ENCODE peak calls at places on chromosomes 11 and 22, in six cellular contexts. J is uterus, A is sigmoid colon, C is K562, N is GM12891, B is ovary. U is an unnamed sample.
A peak's percentile ranks its signal among the peaks of the same experiment; 100 is the strongest.

GRCh38 chr22:35838849-35839646 is 121.4 kb downstream of the APOL5 start:
- DNase-seq in B (peak; percentile 37), N (no peak), A (peak; percentile 84), J (peak; percentile 56), C (no peak), U (no peak)

GRCh38 chr22:31155425-31155824 is 4.6 kb upstream of the RNF185 start:
- DNase-seq in N (no peak), C (no peak), B (no peak), A (no peak), J (no peak), U (no peak)

GRCh38 chr11:12587333-12587997 is 86.8 kb upstream of the TEAD1 start:
- DNase-seq in J (no peak), B (no peak), C (no peak), A (no peak), N (no peak), U (no peak)

GRCh38 chr11:26626346-26626745 is 54.3 kb upstream of the MUC15 start:
- DNase-seq in J (no peak), A (no peak), C (no peak), N (no peak), B (no peak), U (no peak)

GRCh38 chr22:49208768-49209252 is 618.9 kb downstream of the BRD1 start:
- DNase-seq in B (no peak), J (peak; percentile 2), N (no peak), A (peak; percentile 20), C (peak; percentile 18), U (no peak)

GRCh38 chr11:85746640-85747039 is 60.6 kb upstream of the CCDC89 start:
- DNase-seq in A (no peak), B (no peak), C (no peak), N (no peak), J (no peak), U (no peak)

GRCh38 chr11:36156486-36157150 is 132.6 kb downstream of the COMMD9 start:
- DNase-seq in B (peak; percentile 35), C (no peak), N (no peak), A (no peak), J (peak; percentile 33), U (no peak)

GRCh38 chr11:113675003-113675471 is 31.1 kb downstream of the TMPRSS5 start:
- DNase-seq in N (no peak), B (no peak), A (no peak), J (no peak), C (no peak), U (no peak)

GRCh38 chr11:73323464-73323863 is 15.4 kb downstream of the ARHGEF17 start:
- DNase-seq in A (peak; percentile 94), N (no peak), B (peak; percentile 93), C (no peak), J (peak; percentile 96), U (no peak)

GRCh38 chr11:66951927-66952337 is 6.3 kb downstream of the PC start:
- DNase-seq in C (no peak), J (no peak), B (no peak), A (no peak), N (no peak), U (no peak)

GRCh38 chr11:78961938-78962701 is 387.5 kb upstream of the NARS2 start:
- DNase-seq in N (peak; percentile 22), J (no peak), C (peak; percentile 43), B (no peak), A (no peak), U (no peak)

GRCh38 chr22:22999473-22999872 is 70.8 kb upstream of the GNAZ start:
- DNase-seq in C (no peak), B (no peak), J (no peak), A (no peak), N (no peak), U (no peak)

GRCh38 chr11:15819679-15820286 is 536.6 kb downstream of the SOX6 start:
- DNase-seq in A (peak; percentile 77), B (peak; percentile 42), J (peak; percentile 31), C (peak; percentile 58), N (peak; percentile 15), U (peak; percentile 11)

GRCh38 chr11:75780888-75781287 is 12.3 kb downstream of the DGAT2 start:
- DNase-seq in N (no peak), J (no peak), A (no peak), C (no peak), B (no peak), U (no peak)

GRCh38 chr11:113729456-113729855 is 23.3 kb upstream of the TMPRSS5 start:
- DNase-seq in A (no peak), C (no peak), J (no peak), B (no peak), N (no peak), U (no peak)

GRCh38 chr22:36021649-36022048 is 7.0 kb downstream of the RBFOX2 start:
- DNase-seq in C (no peak), A (no peak), J (no peak), N (no peak), B (no peak), U (no peak)

GRCh38 chr11:125129316-125129990 is 18.0 kb upstream of the TMEM218 start:
- DNase-seq in B (no peak), A (no peak), J (no peak), N (no peak), C (no peak), U (no peak)

GRCh38 chr11:121553806-121554205 is 101.0 kb upstream of the SORL1-AS1 start:
- DNase-seq in J (peak; percentile 43), C (no peak), A (no peak), N (no peak), B (peak; percentile 41), U (no peak)
- TF ChIP-seq POLR2A in J (no peak), C (no peak), A (no peak), N (no peak), B (no peak), U (no peak)

GRCh38 chr11:59676205-59676604 is 7.4 kb upstream of the PATL1 start:
- DNase-seq in B (no peak), N (no peak), J (no peak), A (no peak), C (no peak), U (no peak)

GRCh38 chr11:59680287-59681154 is 11.7 kb upstream of the PATL1 start:
- DNase-seq in A (peak; percentile 83), B (peak; percentile 37), J (peak; percentile 46), C (peak; percentile 54), N (peak; percentile 29), U (peak; percentile 20)

GRCh38 chr11:59679347-59679746 is 10.5 kb upstream of the PATL1 start:
- DNase-seq in A (no peak), J (no peak), C (no peak), B (no peak), N (no peak), U (no peak)

GRCh38 chr11:59678118-59678812 is 9.4 kb upstream of the PATL1 start:
- DNase-seq in N (no peak), A (no peak), B (no peak), C (no peak), J (no peak), U (no peak)

DNA sequence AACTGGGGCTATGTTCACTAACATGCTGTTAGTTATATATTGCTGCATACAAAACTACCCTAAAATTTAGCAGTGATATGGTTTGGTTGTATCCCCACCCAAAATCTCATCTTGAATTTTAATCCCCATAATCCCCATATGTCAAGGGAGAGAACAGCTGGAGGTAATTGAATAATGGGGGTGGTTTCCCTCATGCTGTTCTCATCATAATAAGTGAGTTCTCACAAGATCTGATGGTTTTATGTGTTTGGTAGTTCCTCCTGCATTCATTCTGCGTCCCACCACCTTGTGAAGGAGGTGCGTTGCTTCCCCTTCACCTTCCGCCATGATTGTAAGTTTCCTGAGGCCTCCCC is 10.0 kb upstream of the PATL1 start:
- DNase-seq in A (no peak), C (no peak), N (no peak), B (no peak), J (no peak), U (no peak)
- TF ChIP-seq POLR2A in A (no peak), C (no peak), N (no peak), B (no peak), J (no peak), U (no peak)

GRCh38 chr11:128492903-128493569 is 94.3 kb downstream of the ETS1 start:
- DNase-seq in N (no peak), J (no peak), C (no peak), A (no peak), B (no peak), U (no peak)
- TF ChIP-seq POLR2A in N (no peak), J (no peak), C (no peak), A (no peak), B (no peak), U (no peak)

GRCh38 chr11:2121227-2122130 is 17.7 kb downstream of the IGF2 start:
- DNase-seq in J (no peak), B (no peak), N (no peak), C (no peak), A (no peak), U (no peak)
- TF ChIP-seq POLR2A in J (no peak), B (no peak), N (no peak), C (no peak), A (no peak), U (no peak)

GRCh38 chr11:61827573-61828378 is at the start of gene FADS2:
- DNase-seq in C (no peak), J (peak; percentile 95), A (peak; percentile 92), N (peak; percentile 88), B (peak; percentile 89), U (peak; percentile 92)
- TF ChIP-seq POLR2A in C (no peak), J (peak; percentile 43), A (peak; percentile 31), N (peak; percentile 62), B (no peak), U (peak; percentile 67)

DNA sequence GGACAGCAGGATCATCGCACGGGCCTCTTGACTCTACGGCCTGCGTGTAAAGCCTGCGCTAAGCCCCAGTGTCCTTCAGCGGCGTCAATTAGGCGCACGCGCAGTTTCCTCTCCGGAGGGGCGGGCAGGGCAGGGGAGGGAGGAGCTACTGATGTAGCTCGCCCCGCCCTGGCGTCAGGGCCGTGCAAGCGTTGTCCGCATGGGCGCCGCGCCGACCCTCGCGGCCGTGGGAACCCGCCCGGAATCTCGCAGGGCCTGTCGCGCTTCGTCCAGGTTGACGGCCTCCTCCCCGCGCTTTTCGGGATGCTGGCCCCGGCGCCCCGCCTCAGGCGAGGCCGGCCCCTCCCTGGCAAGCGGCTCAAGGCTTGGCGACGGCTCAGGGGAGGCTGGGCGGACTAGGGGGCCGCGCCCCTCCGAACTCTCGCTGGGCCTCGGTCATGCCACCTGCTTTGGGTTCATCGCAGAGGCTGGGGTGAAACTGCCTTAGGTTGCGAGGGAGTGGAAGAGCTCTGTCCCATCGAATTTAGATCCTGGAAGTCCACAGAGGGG is 61.1 kb downstream of the ST3GAL4 start:
- DNase-seq in C (no peak), J (peak; percentile 93), B (peak; percentile 92), N (peak; percentile 91), A (peak; percentile 96), U (peak; percentile 68)
- TF ChIP-seq POLR2A in C (no peak), J (no peak), B (peak; percentile 40), N (no peak), A (peak; percentile 37), U (no peak)

GRCh38 chr11:6320411-6321207 is at the start of gene CAVIN3:
- DNase-seq in C (no peak), A (peak; percentile 94), J (peak; percentile 91), B (peak; percentile 89), N (peak; percentile 13), U (peak; percentile 33)
- TF ChIP-seq POLR2A in C (no peak), A (peak; percentile 61), J (peak; percentile 39), B (peak; percentile 29), N (no peak), U (peak; percentile 23)

GRCh38 chr11:64784813-64785581 is 6.7 kb upstream of the SF1 start:
- DNase-seq in A (no peak), J (no peak), C (no peak), N (no peak), B (no peak), U (no peak)
- TF ChIP-seq POLR2A in A (no peak), J (no peak), C (no peak), N (no peak), B (no peak), U (no peak)